ENCODE peak calls at places on chromosomes 2 and 18, in six cellular contexts. N, K, H, O, X and V are unnamed samples.

GRCh38 chr2:120565929-120566328 is 169.7 kb upstream of the GLI2 start:
- DNase-seq in N (no peak), K (no peak), X (no peak), O (no peak), H (no peak), V (no peak)

GRCh38 chr2:3619033-3619432 is 24.1 kb downstream of the COLEC11 start:
- DNase-seq in O (no peak), H (no peak), X (no peak), K (no peak), N (no peak), V (no peak)

GRCh38 chr18:64254399-64255093 is 105.7 kb upstream of the LINC00305 start:
- DNase-seq in N (no peak), H (no peak), K (no peak), O (no peak), X (no peak), V (no peak)

GRCh38 chr18:58937913-58938312 is 73.2 kb downstream of the ZNF532 start:
- DNase-seq in K (no peak), H (no peak), N (no peak), O (no peak), X (no peak), V (no peak)

GRCh38 chr2:133642831-133643230 is 74.6 kb upstream of the NCKAP5 start:
- DNase-seq in O (no peak), N (no peak), H (no peak), X (no peak), K (no peak), V (no peak)

GRCh38 chr2:158967731-158968395 is 577 bp upstream of the TANC1 start:
- DNase-seq in X (peak), N (peak), H (peak), K (peak), O (no peak), V (peak)

GRCh38 chr2:29544031-29544430 is 377.4 kb downstream of the ALK start:
- DNase-seq in K (no peak), X (no peak), N (no peak), H (no peak), O (no peak), V (no peak)

GRCh38 chr18:23977709-23978483 is 36.7 kb upstream of the TTC39C start:
- DNase-seq in K (no peak), N (peak), O (no peak), H (no peak), X (no peak), V (no peak)

GRCh38 chr2:128774320-128775063 is 455.8 kb upstream of the HS6ST1 start:
- DNase-seq in O (no peak), N (peak), K (peak), X (no peak), H (peak), V (no peak)

GRCh38 chr2:181777654-181778053 is 97.3 kb upstream of the NEUROD1 start:
- DNase-seq in H (no peak), K (no peak), N (no peak), X (no peak), O (no peak), V (no peak)

GRCh38 chr2:191899442-191899841 is 52.6 kb upstream of the CAVIN2 start:
- DNase-seq in X (no peak), N (no peak), O (no peak), K (no peak), H (no peak), V (peak)

GRCh38 chr2:169509230-169509917 is at the start of gene KLHL41:
- DNase-seq in X (peak), O (no peak), K (no peak), H (no peak), N (no peak), V (no peak)

GRCh38 chr2:12555012-12555645 is 161.6 kb upstream of the TRIB2 start:
- DNase-seq in N (no peak), H (no peak), O (no peak), X (peak), K (no peak), V (no peak)

GRCh38 chr2:68695971-68696370 is 38.6 kb upstream of the ARHGAP25 start:
- DNase-seq in H (no peak), O (no peak), K (no peak), N (no peak), X (no peak), V (no peak)

GRCh38 chr18:67199993-67200617 is 316.4 kb downstream of the DSEL start:
- DNase-seq in O (no peak), N (no peak), K (no peak), H (no peak), X (peak), V (no peak)

GRCh38 chr2:60998628-60999545 is 18.6 kb upstream of the PEX13 start:
- DNase-seq in O (no peak), H (no peak), X (peak), N (no peak), K (no peak), V (no peak)

GRCh38 chr2:38202713-38203454 is 126.9 kb upstream of the CYP1B1 start:
- DNase-seq in X (no peak), H (no peak), K (no peak), O (no peak), N (no peak), V (no peak)

GRCh38 chr2:220078439-220078838 is 451.0 kb downstream of the SLC4A3 start:
- DNase-seq in X (no peak), K (no peak), N (no peak), H (no peak), O (no peak), V (no peak)

GRCh38 chr2:114545052-114545451 is 102.6 kb downstream of the DPP10 start:
- DNase-seq in O (no peak), N (no peak), X (no peak), K (no peak), H (no peak), V (no peak)

GRCh38 chr2:178858896-178859628 is 51.8 kb upstream of the TTN start:
- DNase-seq in H (no peak), X (no peak), N (no peak), K (no peak), O (no peak), V (no peak)

GRCh38 chr2:178863856-178864620 is 56.8 kb upstream of the TTN start:
- DNase-seq in X (peak), H (peak), O (peak), K (no peak), N (no peak), V (peak)

GRCh38 chr2:178859760-178860159 is 52.5 kb upstream of the TTN start:
- DNase-seq in H (no peak), O (no peak), X (no peak), N (no peak), K (no peak), V (no peak)

GRCh38 chr2:178863130-178863855 is 56.1 kb upstream of the TTN start:
- DNase-seq in O (no peak), X (no peak), K (no peak), N (no peak), H (no peak), V (no peak)

GRCh38 chr2:178860551-178860950 is 53.3 kb upstream of the TTN start:
- DNase-seq in N (no peak), O (peak), X (no peak), K (no peak), H (peak), V (no peak)
- TF ChIP-seq CTCF in N (no peak), O (peak), X (no peak), K (peak), H (peak), V (no peak)

GRCh38 chr18:70758780-70759179 is 469.9 kb downstream of the SOCS6 start:
- DNase-seq in H (no peak), X (no peak), O (no peak), K (no peak), N (no peak), V (no peak)
- H3K4me3 ChIP-seq in H (no peak), X (no peak), O (no peak), K (no peak), N (no peak), V (no peak)

GRCh38 chr2:27798948-27799645 is 27.6 kb downstream of the MRPL33 start:
- DNase-seq in K (no peak), H (no peak), O (peak), X (peak), N (no peak), V (peak)
- H3K27ac ChIP-seq in K (peak), H (no peak), O (peak), X (no peak), N (no peak), V (peak)

DNA sequence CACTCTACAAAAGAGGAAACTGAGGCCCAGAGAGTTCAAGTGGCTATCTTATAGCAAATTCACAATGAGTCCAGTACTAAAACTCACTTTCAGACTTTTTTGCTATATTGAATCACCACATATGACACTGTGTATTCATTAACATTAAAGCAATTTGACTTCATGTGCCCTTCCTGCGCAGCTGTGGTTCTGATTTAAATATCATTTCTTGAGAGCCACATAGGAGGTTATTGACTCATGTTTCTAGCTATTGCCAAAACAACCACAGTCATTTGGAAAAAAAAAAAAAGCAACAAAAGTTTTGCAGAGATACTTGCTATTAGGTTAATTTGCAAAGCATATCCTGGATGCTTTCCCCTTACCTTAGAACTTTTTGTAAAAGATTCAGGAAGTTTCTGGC is 341.2 kb downstream of the PIK3C3 start:
- DNase-seq in K (no peak), H (no peak), X (no peak), N (no peak), O (no peak), V (no peak)
- TF ChIP-seq CTCF in K (no peak), H (no peak), X (no peak), N (no peak), O (no peak), V (no peak)

DNA sequence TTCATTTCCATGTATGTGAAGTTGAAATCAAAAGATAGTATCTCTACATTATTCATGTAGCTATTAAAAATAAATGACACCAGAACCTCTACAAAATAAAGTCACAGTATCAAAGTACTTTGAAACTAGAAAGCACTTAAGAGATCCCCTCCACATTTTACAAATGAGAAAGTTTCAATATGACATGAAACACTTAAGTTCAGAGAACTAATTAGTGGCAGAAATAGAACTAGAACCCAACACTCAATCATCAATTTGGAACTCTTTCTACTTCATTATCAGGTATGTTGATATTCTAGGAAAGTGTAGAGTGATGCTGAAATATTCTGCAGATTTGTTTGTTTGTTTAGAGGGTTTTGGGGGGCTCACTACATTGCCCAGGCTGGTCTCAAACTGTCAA is 145.6 kb downstream of the MEMO1 start:
- DNase-seq in X (no peak), N (no peak), H (no peak), O (no peak), K (no peak), V (no peak)
- H3K4me3 ChIP-seq in X (no peak), N (no peak), H (no peak), O (no peak), K (no peak), V (no peak)

GRCh38 chr2:108612514-108613183 is 78.4 kb downstream of the LIMS1 start:
- DNase-seq in X (no peak), K (no peak), H (no peak), O (no peak), N (peak), V (no peak)

GRCh38 chr2:108614043-108614435 is 79.8 kb downstream of the LIMS1 start:
- DNase-seq in O (no peak), X (no peak), K (no peak), N (no peak), H (no peak), V (no peak)

GRCh38 chr2:108612153-108612513 is 77.9 kb downstream of the LIMS1 start:
- DNase-seq in X (no peak), N (peak), K (no peak), H (no peak), O (no peak), V (no peak)

GRCh38 chr2:108614659-108615058 is 80.4 kb downstream of the LIMS1 start:
- DNase-seq in K (no peak), H (no peak), O (no peak), N (no peak), X (no peak), V (no peak)

GRCh38 chr2:108613261-108614042 is 79.2 kb downstream of the LIMS1 start:
- DNase-seq in X (no peak), H (no peak), N (no peak), O (no peak), K (no peak), V (no peak)
- H3K27ac ChIP-seq in X (no peak), H (no peak), N (peak), O (no peak), K (peak), V (no peak)

GRCh38 chr2:42051168-42052125 is 3.6 kb downstream of the PKDCC start:
- DNase-seq in X (peak), N (no peak), K (no peak), O (no peak), H (no peak), V (no peak)
- TF ChIP-seq CTCF in X (no peak), N (no peak), K (no peak), O (no peak), H (no peak), V (no peak)

DNA sequence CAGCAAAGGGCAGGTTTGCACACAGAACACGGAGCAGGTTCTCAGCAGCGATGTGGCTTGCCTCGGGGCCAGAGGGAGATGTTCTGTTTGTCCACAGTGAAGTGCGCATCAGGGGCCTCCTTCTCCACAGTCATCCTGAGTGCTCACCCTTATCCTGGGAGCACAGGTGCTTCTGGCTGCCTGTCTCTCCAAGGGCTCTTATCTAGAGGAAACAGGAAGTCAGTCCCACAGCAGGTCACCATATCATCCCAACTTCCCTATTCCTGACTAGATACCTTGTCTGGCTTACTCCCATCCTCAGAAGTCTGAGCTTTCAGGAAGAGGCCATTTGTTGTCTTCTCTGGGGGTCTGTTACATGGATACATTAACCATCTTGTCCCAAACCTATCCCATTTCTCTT is at the start of gene CD207:
- DNase-seq in K (peak), O (no peak), N (no peak), X (no peak), H (no peak), V (no peak)
- H3K4me3 ChIP-seq in K (no peak), O (no peak), N (no peak), X (no peak), H (no peak), V (no peak)

DNA sequence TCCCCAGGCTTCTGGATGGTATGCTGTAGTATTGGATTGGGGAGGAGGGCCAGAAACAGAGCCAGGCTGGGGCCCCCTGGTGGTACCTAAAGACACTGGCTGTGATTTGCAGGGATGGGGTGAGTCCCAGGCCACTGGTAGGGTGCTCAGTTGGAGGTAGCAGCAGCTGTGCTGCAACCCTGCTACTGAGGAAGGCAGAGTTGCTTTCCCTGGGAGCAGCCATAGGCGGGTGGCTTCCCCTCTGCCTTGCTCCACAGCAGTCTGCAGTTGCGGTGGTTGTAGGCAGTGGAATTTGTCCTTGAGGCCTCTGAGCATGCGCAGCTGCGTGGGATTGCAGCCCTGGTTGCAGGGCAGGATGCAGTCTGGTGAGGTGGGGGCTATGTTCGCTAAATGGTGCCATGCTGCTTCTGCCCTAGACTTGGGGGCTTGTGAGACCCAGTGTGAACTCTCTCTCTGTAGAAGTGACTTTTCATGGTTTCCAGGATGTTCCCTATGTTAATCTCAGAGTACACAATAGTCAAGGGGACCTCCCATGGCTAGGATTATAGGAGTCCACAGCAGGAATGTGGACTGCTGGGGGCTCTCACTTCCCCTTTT is 443.5 kb downstream of the XIRP2 start:
- DNase-seq in X (peak), N (no peak), O (no peak), H (no peak), K (no peak), V (no peak)
- H3K27ac ChIP-seq in X (no peak), N (no peak), O (no peak), H (no peak), K (no peak), V (no peak)

GRCh38 chr2:179340678-179341077 is 76.0 kb upstream of the SESTD1 start:
- DNase-seq in O (no peak), N (no peak), X (peak), K (no peak), H (no peak), V (no peak)
- TF ChIP-seq CTCF in O (no peak), N (no peak), X (peak), K (peak), H (peak), V (no peak)